ENCODE peak calls at places on chromosomes 4 and X, in ten cellular contexts. X is HCT116, B is sigmoid colon, S is H7, R is astrocyte of the spinal cord, O is pancreas, N is GM12865, F is heart right ventricle, Y is brain microvascular endothelial cell, J is foreskin fibroblast. C is an unnamed sample.

GRCh38 chr4:80840396-80840795 is 190.1 kb upstream of the BMP3 start:
- DNase-seq in X (no peak), B (no peak), S (no peak), R (peak), O (no peak), N (no peak), F (no peak), Y (no peak), J (peak), C (no peak)

GRCh38 chr4:63226236-63226635 is 1183.0 kb downstream of the TECRL start:
- DNase-seq in X (no peak), B (no peak), S (no peak), R (no peak), O (no peak), N (no peak), F (no peak), Y (no peak), J (no peak), C (no peak)

GRCh38 chr4:151709587-151709986 is 51.2 kb downstream of the GATB start:
- DNase-seq in X (no peak), B (no peak), S (no peak), R (no peak), O (no peak), N (no peak), F (no peak), Y (no peak), J (no peak), C (no peak)

GRCh38 chrX:11458175-11458574 is 165.0 kb downstream of the AMELX start:
- DNase-seq in X (no peak), B (no peak), S (no peak), R (no peak), O (no peak), N (no peak), F (no peak), Y (no peak), J (peak), C (no peak)

GRCh38 chr4:181685461-181685860 is 557.7 kb upstream of the TENM3 start:
- DNase-seq in X (no peak), B (no peak), S (no peak), R (peak), O (no peak), N (no peak), F (no peak), Y (peak), J (peak), C (no peak)

GRCh38 chrX:74422576-74423288 is 1.4 kb downstream of the SLC16A2 start:
- DNase-seq in X (no peak), B (peak), S (peak), R (peak), O (peak), N (peak), F (peak), Y (peak), J (peak), C (no peak)

GRCh38 chr4:137981277-137981676 is 260.9 kb downstream of the SLC7A11 start:
- DNase-seq in X (peak), B (no peak), S (no peak), R (peak), O (no peak), N (no peak), F (no peak), Y (peak), J (peak), C (no peak)

GRCh38 chrX:45803383-45803921 is 602.8 kb upstream of the DIPK2B start:
- DNase-seq in X (peak), B (no peak), S (no peak), R (peak), O (no peak), N (peak), F (no peak), Y (peak), J (peak), C (no peak)

GRCh38 chr4:102736636-102737549 is 23.9 kb downstream of the MANBA start:
- DNase-seq in X (no peak), B (no peak), S (no peak), R (peak), O (no peak), N (no peak), F (no peak), Y (no peak), J (no peak), C (no peak)

GRCh38 chrX:11759172-11759460 is 1.1 kb downstream of the MSL3 start:
- DNase-seq in X (no peak), B (no peak), S (no peak), R (no peak), O (no peak), N (no peak), F (no peak), Y (no peak), J (no peak), C (no peak)

GRCh38 chr4:138673053-138673452 is 342.5 kb upstream of the NOCT start:
- DNase-seq in X (no peak), B (no peak), S (no peak), R (no peak), O (no peak), N (peak), F (no peak), Y (peak), J (no peak), C (no peak)

GRCh38 chrX:55451990-55452824 is at the start of gene MAGEH1:
- DNase-seq in X (no peak), B (peak), S (peak), R (peak), O (peak), N (peak), F (peak), Y (peak), J (peak), C (peak)

GRCh38 chr4:1711906-1712215 is 258 bp downstream of the SLBP start:
- DNase-seq in X (no peak), B (no peak), S (no peak), R (no peak), O (no peak), N (no peak), F (no peak), Y (no peak), J (peak), C (no peak)

GRCh38 chrX:38987135-38987780 is 186.0 kb downstream of the MID1IP1 start:
- DNase-seq in X (no peak), B (no peak), S (no peak), R (no peak), O (no peak), N (peak), F (no peak), Y (no peak), J (peak), C (no peak)

GRCh38 chr4:16066586-16067128 is 17.2 kb downstream of the PROM1 start:
- DNase-seq in X (no peak), B (no peak), S (no peak), R (no peak), O (no peak), N (no peak), F (no peak), Y (no peak), J (no peak), C (no peak)

GRCh38 chr4:7192252-7193039 is at the start of gene SORCS2:
- DNase-seq in X (no peak), B (peak), S (peak), R (peak), O (peak), N (peak), F (peak), Y (peak), J (peak), C (no peak)
- H3K4me3 ChIP-seq in X (no peak), B (peak), S (peak), R (peak), O (no peak), N (no peak), F (peak), Y (peak), J (peak), C (no peak)

GRCh38 chr4:3346146-3346545 is 53.3 kb downstream of the RGS12 start:
- DNase-seq in X (peak), B (no peak), S (peak), R (peak), O (no peak), N (peak), F (no peak), Y (peak), J (peak), C (peak)
- H3K4me3 ChIP-seq in X (no peak), B (no peak), S (no peak), R (no peak), O (no peak), N (no peak), F (no peak), Y (no peak), J (no peak), C (no peak)

DNA sequence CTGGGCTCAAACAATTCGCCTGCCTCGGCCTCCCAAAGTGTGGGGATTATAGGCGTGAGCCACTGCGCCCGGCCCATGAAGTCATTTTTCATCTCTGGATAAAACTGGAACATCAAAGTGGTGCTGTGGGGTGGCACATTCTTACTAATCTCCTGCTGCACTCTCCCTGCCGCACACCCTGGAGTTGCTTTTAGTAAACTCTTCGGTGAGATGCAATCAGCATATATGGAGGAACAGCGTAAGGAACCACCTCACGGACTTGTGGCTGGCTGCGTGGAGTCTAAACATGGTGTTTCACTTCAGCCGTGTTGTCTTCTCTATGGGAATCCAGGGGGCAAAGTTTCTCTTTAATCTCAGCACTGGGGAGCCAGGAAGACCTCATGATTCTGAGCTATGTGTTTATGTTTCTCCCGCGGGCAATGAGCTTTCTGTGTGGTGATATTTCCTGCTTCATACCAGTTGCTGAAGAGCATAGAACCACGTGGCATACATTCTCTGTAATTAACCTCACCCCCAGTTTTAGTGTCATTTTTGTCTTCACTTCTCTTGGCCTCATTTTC is 2.1 kb upstream of the RHOH start:
- DNase-seq in X (no peak), B (no peak), S (no peak), R (no peak), O (no peak), N (peak), F (no peak), Y (peak), J (peak), C (peak)
- H3K4me3 ChIP-seq in X (no peak), B (no peak), S (no peak), R (no peak), O (no peak), N (peak), F (no peak), Y (no peak), J (no peak), C (peak)

GRCh38 chr4:166014411-166014810 is 141.4 kb downstream of the TLL1 start:
- DNase-seq in X (no peak), B (no peak), S (no peak), R (no peak), O (no peak), N (no peak), F (no peak), Y (no peak), J (no peak), C (no peak)
- H3K4me3 ChIP-seq in X (no peak), B (no peak), S (no peak), R (no peak), O (no peak), N (no peak), F (no peak), Y (no peak), J (no peak), C (no peak)

GRCh38 chrX:40103565-40104323 is 6.0 kb upstream of the BCOR start:
- DNase-seq in X (no peak), B (no peak), S (no peak), R (no peak), O (no peak), N (no peak), F (no peak), Y (no peak), J (no peak), C (no peak)
- H3K4me3 ChIP-seq in X (no peak), B (no peak), S (peak), R (no peak), O (no peak), N (no peak), F (no peak), Y (no peak), J (no peak), C (no peak)

DNA sequence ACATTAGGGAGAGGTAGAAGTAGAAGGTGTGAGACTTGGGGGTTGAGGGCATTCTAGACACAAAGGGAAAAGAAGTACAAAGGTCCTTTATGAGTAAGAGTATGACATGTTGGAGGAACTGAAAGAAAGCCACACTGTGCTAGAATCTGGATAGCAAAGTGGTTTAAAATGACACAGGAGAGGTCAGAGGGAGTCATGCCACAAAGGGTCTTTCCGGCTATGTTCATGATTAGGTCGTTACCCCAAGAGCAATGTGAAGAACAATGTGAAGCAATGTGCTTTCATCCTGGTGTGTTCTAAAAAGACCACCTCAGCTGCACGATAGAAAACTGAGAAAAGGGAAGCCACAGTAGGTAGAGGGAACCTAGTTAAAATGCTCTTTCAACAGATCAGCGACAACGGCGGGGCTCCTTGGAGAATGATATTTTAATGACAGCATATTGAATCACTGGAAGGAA is 29.2 kb downstream of the SMIM14 start:
- DNase-seq in X (no peak), B (no peak), S (no peak), R (no peak), O (no peak), N (peak), F (no peak), Y (no peak), J (no peak), C (no peak)
- H3K4me3 ChIP-seq in X (no peak), B (no peak), S (no peak), R (no peak), O (no peak), N (peak), F (no peak), Y (no peak), J (no peak), C (no peak)

GRCh38 chr4:5921578-5921977 is 28.7 kb upstream of the CRMP1 start:
- DNase-seq in X (no peak), B (no peak), S (no peak), R (no peak), O (no peak), N (no peak), F (no peak), Y (no peak), J (no peak), C (no peak)
- H3K4me3 ChIP-seq in X (no peak), B (no peak), S (no peak), R (no peak), O (no peak), N (no peak), F (no peak), Y (no peak), J (no peak), C (no peak)

GRCh38 chr4:141302926-141303325 is 82.2 kb downstream of the ZNF330 start:
- DNase-seq in X (no peak), B (no peak), S (no peak), R (no peak), O (no peak), N (no peak), F (no peak), Y (no peak), J (no peak), C (no peak)

GRCh38 chr4:141304346-141304745 is 83.7 kb downstream of the ZNF330 start:
- DNase-seq in X (no peak), B (no peak), S (no peak), R (no peak), O (no peak), N (peak), F (no peak), Y (no peak), J (no peak), C (no peak)

GRCh38 chr4:141309864-141310263 is 89.2 kb downstream of the ZNF330 start:
- DNase-seq in X (no peak), B (no peak), S (no peak), R (no peak), O (no peak), N (peak), F (no peak), Y (no peak), J (no peak), C (no peak)

GRCh38 chr4:141306331-141306730 is 85.6 kb downstream of the ZNF330 start:
- DNase-seq in X (no peak), B (no peak), S (no peak), R (no peak), O (no peak), N (no peak), F (no peak), Y (no peak), J (no peak), C (peak)

GRCh38 chr4:141307241-141307689 is 86.6 kb downstream of the ZNF330 start:
- DNase-seq in X (peak), B (peak), S (peak), R (peak), O (no peak), N (peak), F (peak), Y (peak), J (peak), C (peak)
- H3K4me3 ChIP-seq in X (no peak), B (no peak), S (no peak), R (no peak), O (no peak), N (no peak), F (no peak), Y (no peak), J (no peak), C (no peak)

C was measured in Jurkat, Clone E6-1.